ENCODE peak calls at places on chromosomes 13 and 19, in nine cellular contexts. X is CD8-positive, alpha-beta memory T cell; O is left lung; V is upper lobe of left lung; E is heart right ventricle; C is heart left ventricle; Q is HAP-1; K is right cardiac atrium; D is stomach. U is an unnamed sample. For H3K4me1, the result is how much of the 10 kb centered on the place peaks cover.

GRCh38 chr19:18046066-18046718 is 38.2 kb downstream of the ARRDC2 start:
- DNase-seq in D (peak), Q (no peak), K (no peak), V (no peak), O (no peak), C (no peak), X (no peak), E (no peak), U (no peak)

GRCh38 chr13:34762312-34762711 is 179.8 kb upstream of the NBEA start:
- DNase-seq in E (no peak), X (no peak), Q (no peak), O (no peak), C (no peak), K (no peak), V (no peak), D (no peak), U (no peak)

GRCh38 chr19:20243629-20244028 is 76.6 kb downstream of the ZNF486 start:
- DNase-seq in V (no peak), X (no peak), D (no peak), E (no peak), K (no peak), C (no peak), O (no peak), Q (no peak), U (no peak)

GRCh38 chr13:69706807-69707206 is 400.8 kb upstream of the ATXN8OS start:
- DNase-seq in E (no peak), V (no peak), K (no peak), D (no peak), Q (no peak), X (no peak), C (no peak), O (no peak), U (no peak)

GRCh38 chr13:73216381-73216831 is 157.6 kb downstream of the KLF5 start:
- DNase-seq in K (no peak), O (no peak), V (no peak), C (no peak), X (no peak), E (no peak), D (no peak), Q (peak), U (no peak)

GRCh38 chr13:57123660-57124059 is 17.1 kb upstream of the PRR20A start:
- DNase-seq in C (peak), Q (no peak), X (no peak), O (no peak), K (peak), V (no peak), D (no peak), E (peak), U (no peak)

GRCh38 chr19:48795855-48796142 is 15.0 kb downstream of the BCAT2 start:
- DNase-seq in K (peak), C (peak), Q (no peak), D (no peak), E (peak), O (no peak), X (no peak), V (no peak), U (no peak)

GRCh38 chr19:53985863-53986262 is 5.6 kb upstream of the CACNG6 start:
- DNase-seq in D (no peak), O (no peak), V (no peak), Q (no peak), C (no peak), K (no peak), E (no peak), X (no peak), U (no peak)

GRCh38 chr13:63024458-63024857 is 1608.8 kb upstream of the PCDH20 start:
- DNase-seq in V (no peak), D (no peak), Q (no peak), O (no peak), X (no peak), K (no peak), E (no peak), C (no peak), U (no peak)

GRCh38 chr19:24074720-24075119 is 12.3 kb upstream of the ZNF254 start:
- DNase-seq in O (no peak), K (no peak), X (no peak), Q (no peak), D (no peak), C (no peak), E (no peak), V (no peak), U (no peak)

GRCh38 chr19:28498404-28498976 is 714.5 kb downstream of the UQCRFS1 start:
- DNase-seq in D (no peak), X (no peak), O (no peak), C (no peak), K (no peak), Q (no peak), E (no peak), V (no peak), U (no peak)

DNA sequence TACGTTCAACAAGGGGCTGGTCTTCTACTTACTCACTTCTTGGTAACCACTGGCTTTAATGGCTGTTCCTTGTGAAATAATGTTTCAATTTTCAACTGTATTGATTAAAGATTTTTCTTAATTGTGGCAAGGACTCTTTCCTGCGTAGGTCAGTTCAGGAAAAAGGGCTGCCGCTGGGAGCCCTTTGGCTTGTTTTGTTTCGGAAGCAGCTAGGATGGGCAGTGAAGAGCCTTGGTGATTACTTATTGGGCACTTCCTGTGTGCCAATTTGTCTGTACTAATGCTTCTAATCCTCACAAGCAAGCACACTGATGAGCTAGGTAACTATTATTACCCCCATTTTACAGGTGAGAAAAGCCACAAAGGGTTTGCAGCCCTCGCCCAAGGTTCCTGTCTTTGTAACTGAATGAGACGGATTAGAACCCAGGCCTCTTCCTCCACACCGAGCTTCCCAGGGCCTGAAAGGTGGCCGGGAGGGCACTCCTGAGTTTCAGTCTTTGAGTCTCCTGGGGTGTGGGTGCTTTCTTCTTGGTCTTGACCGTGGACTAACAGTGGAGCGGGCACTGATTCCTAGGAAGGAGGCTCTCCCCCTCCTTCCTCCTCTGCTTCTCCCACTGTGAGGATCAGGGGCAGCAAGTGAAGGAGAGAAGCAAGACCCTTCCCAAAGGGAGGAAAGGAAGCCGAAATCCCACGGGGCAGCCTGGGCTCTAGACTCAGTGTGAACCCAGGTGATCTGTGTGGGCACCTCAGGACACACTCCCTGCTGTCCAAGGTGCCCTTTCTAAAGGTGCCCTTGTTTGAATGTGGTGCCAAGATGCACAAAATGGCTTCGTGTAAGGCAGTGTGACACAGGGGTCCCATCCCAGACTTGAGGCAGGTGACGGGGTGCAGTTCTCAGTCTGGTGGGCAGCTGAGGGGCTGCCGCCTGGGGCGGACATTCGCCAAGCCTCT is 3.7 kb downstream of the COL4A2 start:
- DNase-seq in C (no peak), O (no peak), V (no peak), E (no peak), Q (no peak), D (no peak), X (no peak), K (no peak), U (no peak)
- H3K4me1 ChIP-seq in C (half or more), O (under half), V (under half), E (half or more), Q (under half), D (under half), X (under half), K (under half), U (under half)

DNA sequence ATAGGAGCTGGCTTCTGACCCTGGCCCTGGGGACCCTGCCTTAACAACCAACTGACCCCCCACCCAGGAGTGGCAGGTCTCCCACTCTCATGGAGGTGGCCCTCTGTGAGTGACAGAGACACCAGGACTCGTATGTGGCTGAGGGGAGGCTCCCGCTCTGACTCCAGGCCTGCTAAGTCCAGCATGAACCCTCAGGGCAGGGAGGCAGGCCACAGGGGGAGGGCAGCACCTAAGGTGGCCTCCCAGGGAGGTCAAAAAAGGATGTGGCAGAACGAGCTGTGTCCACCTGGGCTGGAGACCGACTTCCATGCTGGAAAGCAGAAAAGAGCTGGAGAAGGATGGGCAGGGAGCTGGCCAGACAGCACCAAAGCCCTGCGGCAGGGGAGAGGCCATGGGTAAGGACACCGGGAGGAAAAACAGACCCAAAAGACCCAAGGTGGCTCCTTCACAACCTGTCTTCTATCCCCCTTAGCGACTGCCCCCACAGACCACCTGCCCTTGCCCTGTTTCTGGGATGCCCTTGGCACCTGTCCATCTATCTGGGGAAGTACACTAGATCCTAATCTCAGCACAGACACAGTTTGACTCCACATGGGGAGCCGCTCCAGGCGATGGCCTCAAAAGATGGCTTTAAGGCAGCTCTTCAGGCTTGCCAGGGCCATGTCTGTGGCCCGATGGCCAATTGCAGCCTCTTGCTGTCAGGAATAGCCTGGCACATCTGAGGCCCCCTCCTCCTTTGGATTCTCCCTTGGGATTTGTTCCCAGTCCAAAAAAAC is 10.5 kb upstream of the SLC35E1 start:
- DNase-seq in V (no peak), Q (no peak), X (no peak), E (no peak), K (peak), C (no peak), O (no peak), D (no peak), U (no peak)
- H3K4me1 ChIP-seq in V (under half), Q (under half), X (half or more), E (half or more), K (under half), C (half or more), O (under half), D (under half), U (under half)

GRCh38 chr13:111491021-111491420 is 170.6 kb downstream of the TEX29 start:
- DNase-seq in K (no peak), E (no peak), O (no peak), X (no peak), C (no peak), D (peak), Q (no peak), V (no peak), U (no peak)

GRCh38 chr13:111488466-111489132 is 168.2 kb downstream of the TEX29 start:
- DNase-seq in X (no peak), V (no peak), D (no peak), K (no peak), C (no peak), E (no peak), O (no peak), Q (no peak), U (no peak)

GRCh38 chr13:111490611-111491010 is 170.2 kb downstream of the TEX29 start:
- DNase-seq in C (no peak), K (no peak), D (peak), X (no peak), O (no peak), Q (no peak), V (no peak), E (no peak), U (no peak)

GRCh38 chr13:111491659-111492058 is 171.2 kb downstream of the TEX29 start:
- DNase-seq in O (no peak), X (no peak), V (no peak), D (peak), K (no peak), Q (no peak), E (no peak), C (no peak), U (no peak)

DNA sequence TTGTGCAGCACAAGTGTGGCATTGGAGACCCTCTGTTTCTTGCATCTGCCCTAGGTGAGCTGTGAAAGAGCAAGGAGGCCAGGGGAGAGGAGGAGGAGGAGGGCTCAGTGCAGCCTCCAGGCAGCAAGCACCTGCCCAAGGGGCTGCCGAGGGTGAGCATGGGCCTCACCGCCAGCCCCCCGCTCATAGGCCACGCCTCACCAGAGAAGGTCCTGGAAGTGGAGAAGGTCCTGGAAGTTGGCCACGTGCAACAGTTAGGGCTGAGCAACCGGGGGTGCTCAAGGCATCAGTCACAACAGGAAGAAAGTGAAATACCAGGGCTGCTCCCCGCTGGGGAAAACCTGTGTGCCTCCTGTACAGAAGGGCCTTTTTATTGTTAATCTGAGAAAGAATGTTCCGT is 168.9 kb downstream of the TEX29 start:
- DNase-seq in Q (no peak), X (no peak), V (no peak), K (no peak), C (no peak), D (peak), O (no peak), E (no peak), U (no peak)
- H3K4me1 ChIP-seq in Q (under half), X (under half), V (under half), K (under half), C (under half), D (under half), O (under half), E (under half), U (under half)

GRCh38 chr19:6599866-6600454 is 9.0 kb upstream of the CD70 start:
- DNase-seq in Q (no peak), V (no peak), E (no peak), K (no peak), C (no peak), D (no peak), O (no peak), X (no peak), U (no peak)

GRCh38 chr19:6604906-6605305 is 14.0 kb upstream of the CD70 start:
- DNase-seq in D (no peak), E (no peak), O (no peak), Q (no peak), V (no peak), X (no peak), K (no peak), C (no peak), U (no peak)

GRCh38 chr19:6602729-6603114 is 11.8 kb upstream of the CD70 start:
- DNase-seq in K (no peak), C (no peak), V (no peak), Q (no peak), O (no peak), D (no peak), X (no peak), E (no peak), U (no peak)
- H3K4me1 ChIP-seq in K (under half), C (under half), V (under half), Q (under half), O (under half), D (under half), X (under half), E (under half), U (under half)

GRCh38 chr19:12665281-12665573 is 1.3 kb downstream of the MAN2B1 start:
- DNase-seq in C (peak), O (peak), E (peak), V (peak), X (peak), Q (no peak), D (peak), K (peak), U (no peak)

GRCh38 chr19:12666305-12667048 is at the start of the genes MAN2B1 and WDR83:
- DNase-seq in C (peak), O (peak), X (peak), E (peak), V (peak), Q (peak), K (peak), D (peak), U (peak)

GRCh38 chr19:12665646-12666304 is 767 bp downstream of the MAN2B1 start:
- DNase-seq in O (no peak), V (peak), E (no peak), D (no peak), X (no peak), C (no peak), K (peak), Q (no peak), U (no peak)

GRCh38 chr19:12667903-12668302 is 1.3 kb downstream of the WDR83 start:
- DNase-seq in K (no peak), Q (no peak), D (no peak), C (no peak), V (no peak), X (no peak), O (no peak), E (no peak), U (no peak)

GRCh38 chr19:12664406-12665280 is 1.9 kb downstream of the MAN2B1 start:
- DNase-seq in C (no peak), O (no peak), D (no peak), E (no peak), Q (peak), X (no peak), K (no peak), V (no peak), U (no peak)
- H3K4me1 ChIP-seq in C (under half), O (under half), D (under half), E (under half), Q (under half), X (under half), K (under half), V (under half), U (under half)

GRCh38 chr19:35714601-35715354 is 3.0 kb upstream of the KMT2B start:
- DNase-seq in K (no peak), X (no peak), V (no peak), E (no peak), C (no peak), O (no peak), Q (no peak), D (no peak), U (no peak)
- H3K4me1 ChIP-seq in K (under half), X (half or more), V (under half), E (under half), C (under half), O (under half), Q (under half), D (under half), U (under half)

GRCh38 chr13:50125556-50126377 is 110.5 kb downstream of the KCNRG start:
- DNase-seq in E (peak), D (peak), O (peak), Q (peak), K (peak), V (peak), C (peak), X (peak), U (no peak)
- H3K4me1 ChIP-seq in E (half or more), D (under half), O (under half), Q (under half), K (under half), V (under half), C (under half), X (half or more), U (under half)

DNA sequence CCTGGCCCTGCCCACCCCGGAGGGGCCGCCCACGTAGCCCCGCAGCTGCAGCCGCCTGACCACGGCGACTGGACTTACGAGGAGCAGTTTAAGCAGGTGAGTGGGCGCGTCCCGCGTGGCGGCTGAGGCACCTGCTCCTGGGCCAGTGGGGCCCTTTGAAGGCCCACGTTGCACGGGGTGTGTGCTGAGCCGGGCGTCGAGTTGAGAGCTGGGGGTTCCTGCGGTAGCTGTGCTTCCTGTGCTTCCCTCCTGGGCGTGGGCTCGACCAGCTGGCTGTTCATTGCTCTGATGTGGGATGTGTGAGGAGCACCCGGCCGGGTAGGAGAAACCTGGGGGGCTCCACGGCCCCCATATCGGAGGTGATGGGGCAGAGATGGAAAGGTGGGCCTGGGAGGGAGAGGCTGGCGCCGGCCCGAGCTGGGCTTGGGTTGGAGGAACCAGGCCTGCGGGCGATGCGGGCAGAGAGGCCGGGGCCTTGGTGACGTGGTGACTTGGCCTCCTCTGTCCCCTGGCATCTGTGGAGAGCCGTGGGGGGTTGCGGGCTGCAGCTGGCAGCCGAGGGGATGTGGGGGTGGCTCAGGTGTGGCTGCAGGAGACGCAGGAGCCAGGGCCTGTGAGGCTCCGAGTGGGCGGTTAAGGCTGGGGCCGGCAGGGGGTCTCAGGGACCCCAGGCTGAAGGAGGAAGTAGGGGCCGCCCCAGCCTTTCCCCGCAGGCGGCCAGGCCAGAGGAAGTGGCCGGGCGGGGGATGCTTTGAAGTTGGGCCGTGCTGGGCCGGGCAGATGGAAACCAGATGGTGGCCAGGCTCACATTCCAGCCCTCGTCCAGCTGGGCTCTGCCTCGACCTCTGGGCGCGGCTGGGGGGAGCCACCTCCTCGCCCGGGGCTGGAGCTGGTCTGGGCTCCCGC is 7.1 kb downstream of the ARID3A start:
- DNase-seq in E (peak), K (peak), C (peak), Q (no peak), O (peak), V (peak), X (peak), D (peak), U (no peak)
- H3K4me1 ChIP-seq in E (under half), K (under half), C (under half), Q (under half), O (under half), V (half or more), X (under half), D (under half), U (under half)